ENCODE peak calls at places on chromosomes 5 and 9, in five cellular contexts. O is aorta; L is activated naive CD8-positive, alpha-beta T cell treated with anti-CD3 and anti-CD28 coated beads, Interleukin-2, amount 50 U/mL, for 24 hours; U is NCI-H446; A is stimulated activated CD4-positive, alpha-beta T cell treated with anti-CD3 and anti-CD28 coated beads, TNF-alpha, amount 100 ng/mL, for 48 hours. Z is an unnamed sample.

GRCh38 chr5:135964670-135965320 is 10.0 kb upstream of the LECT2 start:
- DNase-seq in O (no peak), L (no peak), U (no peak), A (no peak), Z (no peak)

GRCh38 chr9:112860466-112860865 is 30.2 kb downstream of the SLC46A2 start:
- DNase-seq in O (no peak), L (no peak), U (no peak), A (no peak), Z (no peak)

GRCh38 chr5:139901251-139901575 is 105.6 kb downstream of the PSD2 start:
- DNase-seq in O (no peak), L (no peak), U (no peak), A (no peak), Z (no peak)

GRCh38 chr9:99181621-99182020 is 40.1 kb downstream of the ALG2 start:
- DNase-seq in O (no peak), L (peak), U (no peak), A (no peak), Z (no peak)

GRCh38 chr9:72255546-72255925 is 106.3 kb downstream of the GDA start:
- DNase-seq in O (no peak), L (no peak), U (no peak), A (no peak), Z (no peak)

GRCh38 chr9:297104-297794 is 82.6 kb downstream of the DOCK8 start:
- DNase-seq in O (no peak), L (no peak), U (no peak), A (no peak), Z (no peak)

GRCh38 chr9:77000330-77000729 is 19.1 kb upstream of the FOXB2 start:
- DNase-seq in O (no peak), L (no peak), U (no peak), A (no peak), Z (no peak)

GRCh38 chr9:127126981-127127380 is 4.5 kb upstream of the ANGPTL2 start:
- DNase-seq in O (no peak), L (no peak), U (no peak), A (no peak), Z (no peak)

GRCh38 chr5:170633235-170634041 is 129.6 kb downstream of the KCNIP1 start:
- DNase-seq in O (peak), L (no peak), U (no peak), A (no peak), Z (peak)

GRCh38 chr5:135502836-135503520 is 32.8 kb downstream of the NEUROG1 start:
- DNase-seq in O (no peak), L (no peak), U (no peak), A (no peak), Z (peak)

GRCh38 chr9:123368481-123369153 is 12.6 kb downstream of the CRB2 start:
- DNase-seq in O (no peak), L (no peak), U (no peak), A (no peak), Z (no peak)

GRCh38 chr5:88602584-88602983 is 280.4 kb downstream of the MEF2C start:
- DNase-seq in O (peak), L (peak), U (no peak), A (peak), Z (no peak)

GRCh38 chr5:17157294-17157693 is 60.1 kb upstream of the BASP1 start:
- DNase-seq in O (no peak), L (no peak), U (no peak), A (no peak), Z (no peak)

GRCh38 chr9:93659837-93660177 is 83.4 kb downstream of the PHF2 start:
- DNase-seq in O (no peak), L (no peak), U (no peak), A (no peak), Z (peak)

GRCh38 chr5:24855485-24855884 is 210.7 kb upstream of the CDH10 start:
- DNase-seq in O (no peak), L (no peak), U (no peak), A (no peak), Z (no peak)

GRCh38 chr9:121559183-121559582 is 59.5 kb upstream of the GGTA1 start:
- DNase-seq in O (no peak), L (no peak), U (no peak), A (no peak), Z (no peak)

GRCh38 chr5:101878190-101878589 is 417.9 kb downstream of the SLCO4C1 start:
- DNase-seq in O (no peak), L (no peak), U (no peak), A (no peak), Z (no peak)

GRCh38 chr5:170378740-170379139 is 10.4 kb downstream of the KCNMB1 start:
- DNase-seq in O (no peak), L (no peak), U (no peak), A (no peak), Z (no peak)

GRCh38 chr9:78368236-78368635 is 71.3 kb downstream of the PSAT1 start:
- DNase-seq in O (no peak), L (no peak), U (no peak), A (no peak), Z (no peak)

GRCh38 chr9:35484406-35484805 is 5.5 kb upstream of the RUSC2 start:
- DNase-seq in O (no peak), L (no peak), U (no peak), A (no peak), Z (no peak)